ENCODE peak calls at places on chromosomes 4 and X, in ten cellular contexts. C, T, N, Y, I, M, V, H, R and L are unnamed samples.

GRCh38 chr4:15852524-15852923 is 74.4 kb downstream of the CD38 start:
- DNase-seq in C (no peak), T (no peak), N (no peak), Y (no peak), I (no peak), M (no peak), V (no peak), H (no peak), R (no peak), L (no peak)

GRCh38 chrX:27679281-27679680 is 89.1 kb downstream of the DCAF8L2 start:
- DNase-seq in C (no peak), T (no peak), N (no peak), Y (no peak), I (no peak), M (no peak), V (no peak), H (no peak), R (no peak), L (no peak)

GRCh38 chr4:80232707-80233370 is 33.6 kb upstream of the FGF5 start:
- DNase-seq in C (no peak), T (no peak), N (no peak), Y (no peak), I (no peak), M (no peak), V (no peak), H (no peak), R (no peak), L (no peak)

GRCh38 chr4:20249333-20249732 is 2.4 kb upstream of the SLIT2 start:
- DNase-seq in C (no peak), T (no peak), N (no peak), Y (no peak), I (no peak), M (no peak), V (no peak), H (peak; percentile 58), R (peak; percentile 12), L (no peak)

GRCh38 chr4:109009909-109010308 is 247.1 kb upstream of the ETNPPL start:
- DNase-seq in C (no peak), T (no peak), N (no peak), Y (no peak), I (no peak), M (peak; percentile 22), V (no peak), H (peak; percentile 54), R (no peak), L (no peak)

GRCh38 chrX:155718964-155719586 is 106.3 kb upstream of the TMLHE start:
- DNase-seq in C (no peak), T (no peak), N (no peak), Y (no peak), I (peak; percentile 31), M (no peak), V (no peak), H (no peak), R (no peak), L (no peak)

GRCh38 chr4:2793578-2793919 is 664 bp downstream of the SH3BP2 start:
- DNase-seq in C (peak; percentile 81), T (peak; percentile 29), N (no peak), Y (peak; percentile 83), I (peak; percentile 69), M (peak; percentile 15), V (no peak), H (peak; percentile 42), R (peak; percentile 12), L (no peak)

GRCh38 chr4:71294301-71294700 is 44.5 kb upstream of the SLC4A4 start:
- DNase-seq in C (no peak), T (no peak), N (no peak), Y (no peak), I (no peak), M (no peak), V (no peak), H (no peak), R (no peak), L (no peak)

GRCh38 chr4:16667464-16667863 is 231.0 kb downstream of the LDB2 start:
- DNase-seq in C (no peak), T (no peak), N (no peak), Y (no peak), I (no peak), M (no peak), V (no peak), H (no peak), R (no peak), L (no peak)

GRCh38 chrX:51614353-51614752 is 4.4 kb downstream of the CENPVL3 start:
- DNase-seq in C (no peak), T (no peak), N (no peak), Y (no peak), I (peak; percentile 50), M (no peak), V (no peak), H (peak; percentile 78), R (peak; percentile 6), L (no peak)

GRCh38 chrX:24260827-24261550 is 52.9 kb downstream of the SUPT20HL2 start:
- DNase-seq in C (no peak), T (no peak), N (no peak), Y (no peak), I (no peak), M (no peak), V (peak; percentile 22), H (no peak), R (no peak), L (no peak)

GRCh38 chr4:3037957-3038451 is 36.3 kb downstream of the HTT-AS start:
- DNase-seq in C (no peak), T (no peak), N (no peak), Y (peak; percentile 84), I (no peak), M (no peak), V (no peak), H (peak; percentile 26), R (no peak), L (no peak)

GRCh38 chrX:106802063-106802387 is 448 bp upstream of the TBC1D8B start:
- DNase-seq in C (no peak), T (peak; percentile 29), N (no peak), Y (no peak), I (no peak), M (no peak), V (no peak), H (no peak), R (no peak), L (no peak)

GRCh38 chr4:54384563-54384962 is 155.5 kb downstream of the PDGFRA start:
- DNase-seq in C (no peak), T (no peak), N (no peak), Y (no peak), I (peak; percentile 55), M (no peak), V (peak; percentile 19), H (peak; percentile 29), R (peak; percentile 6), L (no peak)

GRCh38 chr4:88212253-88212561 is 53.8 kb upstream of the ABCG2 start:
- DNase-seq in C (no peak), T (no peak), N (no peak), Y (no peak), I (no peak), M (no peak), V (no peak), H (no peak), R (no peak), L (no peak)
- TF ChIP-seq CTCF in C (no peak), T (no peak), N (no peak), Y (no peak), I (no peak), M (peak; percentile 17), V (no peak), H (no peak), R (no peak), L (no peak)

GRCh38 chrX:130395341-130395740 is 6.4 kb upstream of the RBMX2 start:
- DNase-seq in C (peak; percentile 23), T (no peak), N (no peak), Y (no peak), I (no peak), M (no peak), V (no peak), H (no peak), R (no peak), L (no peak)

DNA sequence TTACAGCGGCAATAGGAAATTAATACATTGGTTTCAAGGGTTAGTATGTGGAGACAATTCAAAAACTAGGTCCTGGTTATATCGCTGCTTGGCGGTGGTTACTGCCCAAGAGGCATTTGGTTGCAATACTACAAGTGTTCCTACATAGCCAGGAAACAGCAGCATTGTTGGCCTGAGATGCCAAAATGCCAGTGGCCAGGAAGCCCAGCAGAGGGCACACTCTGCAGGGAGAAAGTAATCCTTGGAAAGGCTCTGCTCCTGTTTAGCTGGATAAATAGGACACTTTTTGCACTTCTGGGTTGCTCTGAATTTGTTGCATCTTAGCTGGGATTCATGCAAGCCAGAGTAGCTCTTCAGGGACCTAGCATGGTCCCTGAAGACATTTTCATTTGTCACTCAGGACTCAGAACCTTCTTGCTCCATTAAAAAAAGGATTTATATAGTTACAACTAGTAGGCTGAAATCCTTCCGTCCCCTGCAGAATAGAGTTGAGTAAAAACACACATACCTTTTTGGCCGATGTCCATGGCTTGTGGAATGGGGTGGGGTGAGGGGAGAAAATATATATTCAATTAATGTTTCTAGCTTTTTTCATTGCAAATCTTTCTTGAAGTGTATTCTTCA is 8.1 kb upstream of the GPR119 start:
- DNase-seq in C (peak; percentile 83), T (peak; percentile 33), N (peak; percentile 36), Y (no peak), I (peak; percentile 83), M (peak; percentile 58), V (no peak), H (peak; percentile 60), R (peak; percentile 18), L (peak; percentile 23)
- TF ChIP-seq CTCF in C (peak; percentile 76), T (peak; percentile 34), N (peak; percentile 15), Y (peak; percentile 43), I (peak; percentile 88), M (no peak), V (peak; percentile 25), H (peak; percentile 71), R (peak; percentile 62), L (peak; percentile 72)

GRCh38 chrX:131783555-131784338 is 239.4 kb upstream of the STK26 start:
- DNase-seq in C (no peak), T (no peak), N (peak; percentile 85), Y (no peak), I (no peak), M (no peak), V (peak; percentile 80), H (peak; percentile 90), R (no peak), L (no peak)
- TF ChIP-seq CTCF in C (no peak), T (no peak), N (peak; percentile 61), Y (no peak), I (no peak), M (no peak), V (peak; percentile 74), H (peak; percentile 59), R (no peak), L (no peak)

GRCh38 chr4:107094976-107095375 is 58.9 kb upstream of the DKK2 start:
- DNase-seq in C (no peak), T (no peak), N (no peak), Y (no peak), I (no peak), M (no peak), V (no peak), H (peak; percentile 65), R (no peak), L (no peak)

GRCh38 chr4:107098403-107098802 is 62.3 kb upstream of the DKK2 start:
- DNase-seq in C (no peak), T (no peak), N (no peak), Y (no peak), I (peak; percentile 57), M (no peak), V (no peak), H (no peak), R (no peak), L (no peak)

DNA sequence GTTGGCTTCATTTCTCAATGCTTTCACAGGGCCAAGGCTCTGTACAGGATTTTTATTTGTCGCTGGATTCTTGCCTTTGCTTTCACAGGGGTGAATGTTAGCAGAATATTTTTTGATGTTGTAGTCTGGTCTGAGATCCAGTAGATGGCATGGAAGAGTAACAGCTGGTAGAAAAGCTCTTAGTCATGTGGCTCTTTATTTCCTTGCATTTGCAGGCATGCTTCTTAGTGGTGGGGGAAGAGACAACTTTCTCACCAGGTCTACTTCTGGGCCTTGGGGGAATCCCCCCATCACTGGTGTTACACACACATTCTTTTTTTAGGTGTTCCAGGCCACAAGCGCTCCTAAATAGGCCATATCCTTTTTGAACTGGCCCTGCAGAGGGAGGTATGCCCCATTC is 58.2 kb upstream of the DKK2 start:
- DNase-seq in C (no peak), T (no peak), N (no peak), Y (no peak), I (no peak), M (no peak), V (no peak), H (peak; percentile 82), R (peak; percentile 32), L (no peak)
- TF ChIP-seq CTCF in C (peak; percentile 44), T (no peak), N (no peak), Y (no peak), I (peak; percentile 73), M (no peak), V (no peak), H (peak; percentile 69), R (peak; percentile 49), L (peak; percentile 17)